ENCODE peak calls at places on chromosome X, in four cellular contexts. B is brain microvascular endothelial cell, K is GM06990, O is lower leg skin. S is an unnamed sample.

GRCh38 chrX:103344606-103345005 is 11.7 kb upstream of the TCEAL9 start:
- DNase-seq in O (no peak), K (no peak), B (no peak), S (no peak)

GRCh38 chrX:363621-364375 is 22.9 kb downstream of the PPP2R3B start:
- DNase-seq in K (no peak), B (no peak), O (no peak), S (no peak)

GRCh38 chrX:56615282-56615681 is 51.9 kb downstream of the UBQLN2 start:
- DNase-seq in K (no peak), B (no peak), O (no peak), S (no peak)

GRCh38 chrX:68998716-68999115 is 166.5 kb downstream of the PJA1 start:
- DNase-seq in O (peak), K (no peak), B (no peak), S (no peak)

GRCh38 chrX:10158279-10158939 is 1.6 kb downstream of the CLCN4 start:
- DNase-seq in O (no peak), K (peak), B (no peak), S (no peak)

GRCh38 chrX:55767100-55767499 is 49.6 kb downstream of the RRAGB start:
- DNase-seq in K (no peak), B (no peak), O (no peak), S (peak)

GRCh38 chrX:689983-690382 is 59.4 kb downstream of the SHOX start:
- DNase-seq in O (no peak), B (no peak), K (no peak), S (no peak)

GRCh38 chrX:154398668-154399526 is 720 bp downstream of the RPL10 start:
- DNase-seq in K (peak), O (peak), B (peak), S (peak)

GRCh38 chrX:56763556-56764152 is 34.6 kb downstream of the NBDY start:
- DNase-seq in O (peak), K (peak), B (peak), S (no peak)

GRCh38 chrX:40086569-40087335 is 11.0 kb downstream of the BCOR start:
- DNase-seq in O (no peak), K (no peak), B (no peak), S (no peak)

GRCh38 chrX:40105016-40105790 is 7.4 kb upstream of the BCOR start:
- DNase-seq in O (no peak), B (no peak), K (peak), S (peak)

GRCh38 chrX:40523852-40524251 is 56.9 kb upstream of the ATP6AP2 start:
- DNase-seq in B (no peak), O (no peak), K (no peak), S (no peak)

GRCh38 chrX:118974088-118974907 is at the start of gene LONRF3:
- DNase-seq in K (peak), O (peak), B (peak), S (peak)

GRCh38 chrX:4263005-4263404 is 549.6 kb upstream of the PRKX start:
- DNase-seq in K (no peak), O (no peak), B (no peak), S (no peak)

GRCh38 chrX:132757066-132757623 is 201.3 kb downstream of the HS6ST2 start:
- DNase-seq in O (no peak), B (no peak), K (no peak), S (no peak)

GRCh38 chrX:68932611-68933010 is 103.8 kb downstream of the EFNB1 start:
- DNase-seq in K (no peak), O (no peak), B (no peak), S (no peak)

GRCh38 chrX:115504167-115504566 is 56.8 kb upstream of the PLS3 start:
- DNase-seq in O (no peak), B (no peak), K (peak), S (peak)

GRCh38 chrX:103414561-103414960 is 38.2 kb downstream of the BEX3 start:
- DNase-seq in B (no peak), K (no peak), O (no peak), S (no peak)

GRCh38 chrX:88425739-88426138 is 321.3 kb upstream of the CPXCR1 start:
- DNase-seq in B (no peak), O (no peak), K (no peak), S (peak)
- TF ChIP-seq CTCF in B (no peak), O (no peak), K (no peak), S (peak)

GRCh38 chrX:100611951-100612350 is 24.7 kb downstream of the TSPAN6 start:
- DNase-seq in K (no peak), O (no peak), B (no peak), S (no peak)

GRCh38 chrX:100609591-100609990 is 24.9 kb downstream of the TNMD start:
- DNase-seq in K (no peak), B (no peak), O (no peak), S (peak)

GRCh38 chrX:100615015-100615414 is 21.6 kb downstream of the TSPAN6 start:
- DNase-seq in O (no peak), K (peak), B (peak), S (peak)
- TF ChIP-seq CTCF in O (no peak), K (peak), B (peak), S (peak)

GRCh38 chrX:31480696-31481095 is 408.9 kb upstream of the FTHL17 start:
- DNase-seq in K (no peak), O (no peak), B (no peak), S (no peak)
- TF ChIP-seq CTCF in K (no peak), O (no peak), B (no peak), S (no peak)

DNA sequence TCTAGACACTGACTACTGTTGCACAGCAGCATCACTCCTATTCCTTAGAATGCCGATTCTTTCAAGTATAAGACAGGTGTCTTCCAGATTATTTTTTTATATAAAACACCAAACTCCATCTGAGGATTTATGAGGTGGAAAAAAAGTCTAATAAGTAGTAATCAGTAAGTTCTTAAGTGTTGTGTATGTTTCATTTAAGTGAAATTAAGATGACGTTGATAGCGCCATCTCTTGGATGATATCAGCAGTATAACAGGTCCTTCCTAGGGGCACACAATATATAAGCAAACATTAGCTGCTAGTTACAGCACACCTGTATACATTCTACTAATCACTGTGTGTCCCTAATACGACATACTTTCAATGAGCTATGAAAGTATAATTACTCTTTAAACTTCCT is 99.6 kb upstream of the STS start:
- DNase-seq in O (no peak), B (no peak), K (no peak), S (no peak)
- TF ChIP-seq CTCF in O (no peak), B (no peak), K (no peak), S (no peak)

S was measured in choroid plexus epithelial cell.